ENCODE peak calls at places on chromosomes 13 and 19, in six cellular contexts. One of them, this sample, is unnamed.

GRCh38 chr13:30607908-30608307 is 9.8 kb upstream of the USPL1 start:
- DNase-seq in GM23248: no peak
- DNase-seq in IMR-90: no peak
- DNase-seq in fibroblast of lung: no peak
- DNase-seq in H1: no peak
- DNase-seq in PC-3: no peak
- DNase-seq in this sample: no peak

GRCh38 chr13:32216281-32216680 is 98.9 kb downstream of the ZAR1L start:
- DNase-seq in GM23248: no peak
- DNase-seq in IMR-90: no peak
- DNase-seq in fibroblast of lung: no peak
- DNase-seq in H1: no peak
- DNase-seq in PC-3: no peak
- DNase-seq in this sample: no peak

GRCh38 chr13:50672025-50672424 is 171.5 kb downstream of the DLEU7 start:
- DNase-seq in GM23248: peak; percentile 30
- DNase-seq in IMR-90: no peak
- DNase-seq in fibroblast of lung: no peak
- DNase-seq in H1: no peak
- DNase-seq in PC-3: peak; percentile 44
- DNase-seq in this sample: peak; percentile 65

GRCh38 chr13:68027311-68027710 is 797.2 kb upstream of the PCDH9 start:
- DNase-seq in GM23248: no peak
- DNase-seq in IMR-90: no peak
- DNase-seq in fibroblast of lung: no peak
- DNase-seq in H1: no peak
- DNase-seq in PC-3: no peak
- DNase-seq in this sample: no peak

GRCh38 chr13:34627499-34627898 is 314.6 kb upstream of the NBEA start:
- DNase-seq in GM23248: no peak
- DNase-seq in IMR-90: no peak
- DNase-seq in fibroblast of lung: no peak
- DNase-seq in H1: no peak
- DNase-seq in PC-3: no peak
- DNase-seq in this sample: no peak

GRCh38 chr19:9935409-9936062 is 779 bp downstream of the OLFM2 start:
- DNase-seq in GM23248: no peak
- DNase-seq in IMR-90: no peak
- DNase-seq in fibroblast of lung: no peak
- DNase-seq in H1: no peak
- DNase-seq in PC-3: no peak
- DNase-seq in this sample: peak; percentile 36

GRCh38 chr19:16366433-16367268 is 42.0 kb downstream of the KLF2 start:
- DNase-seq in GM23248: no peak
- DNase-seq in IMR-90: no peak
- DNase-seq in fibroblast of lung: no peak
- DNase-seq in H1: no peak
- DNase-seq in PC-3: no peak
- DNase-seq in this sample: no peak

GRCh38 chr13:112959701-112960542 is 9.1 kb upstream of the MCF2L start:
- DNase-seq in GM23248: no peak
- DNase-seq in IMR-90: no peak
- DNase-seq in fibroblast of lung: no peak
- DNase-seq in H1: no peak
- DNase-seq in PC-3: no peak
- DNase-seq in this sample: no peak

GRCh38 chr13:97141564-97142005 is 80.5 kb upstream of the MBNL2 start:
- DNase-seq in GM23248: peak; percentile 93
- DNase-seq in IMR-90: peak; percentile 94
- DNase-seq in fibroblast of lung: peak; percentile 86
- DNase-seq in H1: peak; percentile 29
- DNase-seq in PC-3: peak; percentile 92
- DNase-seq in this sample: peak; percentile 87

GRCh38 chr13:110925023-110925608 is 10.2 kb upstream of the ANKRD10 start:
- DNase-seq in GM23248: no peak
- DNase-seq in IMR-90: no peak
- DNase-seq in fibroblast of lung: no peak
- DNase-seq in H1: no peak
- DNase-seq in PC-3: no peak
- DNase-seq in this sample: no peak

GRCh38 chr13:44927953-44928352 is 61.3 kb downstream of the NUFIP1 start:
- DNase-seq in GM23248: no peak
- DNase-seq in IMR-90: peak; percentile 45
- DNase-seq in fibroblast of lung: no peak
- DNase-seq in H1: no peak
- DNase-seq in PC-3: no peak
- DNase-seq in this sample: no peak

GRCh38 chr13:103634066-103634465 is 567.8 kb upstream of the SLC10A2 start:
- DNase-seq in GM23248: no peak
- DNase-seq in IMR-90: no peak
- DNase-seq in fibroblast of lung: no peak
- DNase-seq in H1: no peak
- DNase-seq in PC-3: no peak
- DNase-seq in this sample: no peak

GRCh38 chr19:14661372-14661924 is 13.2 kb downstream of the ADGRE3 start:
- DNase-seq in GM23248: no peak
- DNase-seq in IMR-90: no peak
- DNase-seq in fibroblast of lung: no peak
- DNase-seq in H1: no peak
- DNase-seq in PC-3: no peak
- DNase-seq in this sample: no peak

GRCh38 chr19:46514589-46515289 is 19.1 kb upstream of the PNMA8B start:
- DNase-seq in GM23248: no peak
- DNase-seq in IMR-90: no peak
- DNase-seq in fibroblast of lung: no peak
- DNase-seq in H1: no peak
- DNase-seq in PC-3: no peak
- DNase-seq in this sample: no peak

GRCh38 chr19:46296722-46297431 is at the start of gene HIF3A:
- DNase-seq in GM23248: peak; percentile 23
- DNase-seq in IMR-90: no peak
- DNase-seq in fibroblast of lung: peak; percentile 80
- DNase-seq in H1: peak; percentile 82
- DNase-seq in PC-3: no peak
- DNase-seq in this sample: peak; percentile 82

GRCh38 chr13:87169337-87169736 is 501.8 kb upstream of the SLITRK5 start:
- DNase-seq in GM23248: no peak
- DNase-seq in IMR-90: no peak
- DNase-seq in fibroblast of lung: no peak
- DNase-seq in H1: no peak
- DNase-seq in PC-3: no peak
- DNase-seq in this sample: no peak

GRCh38 chr19:27762933-27763332 is 1450.0 kb downstream of the UQCRFS1 start:
- DNase-seq in GM23248: no peak
- DNase-seq in IMR-90: no peak
- DNase-seq in fibroblast of lung: no peak
- DNase-seq in H1: no peak
- DNase-seq in PC-3: no peak
- DNase-seq in this sample: no peak

GRCh38 chr19:4362038-4362828 is 18.9 kb downstream of the MPND start:
- DNase-seq in GM23248: no peak
- DNase-seq in IMR-90: no peak
- DNase-seq in fibroblast of lung: no peak
- DNase-seq in H1: no peak
- DNase-seq in PC-3: no peak
- DNase-seq in this sample: no peak

GRCh38 chr13:30963794-30964193 is 31.3 kb downstream of the TEX26 start:
- DNase-seq in GM23248: peak; percentile 53
- DNase-seq in IMR-90: peak; percentile 29
- DNase-seq in fibroblast of lung: peak; percentile 53
- DNase-seq in H1: no peak
- DNase-seq in PC-3: peak; percentile 13
- DNase-seq in this sample: peak; percentile 67

GRCh38 chr13:38166121-38166520 is 183.5 kb upstream of the UFM1 start:
- DNase-seq in GM23248: peak; percentile 17
- DNase-seq in IMR-90: no peak
- DNase-seq in fibroblast of lung: no peak
- DNase-seq in H1: no peak
- DNase-seq in PC-3: no peak
- DNase-seq in this sample: peak; percentile 3

GRCh38 chr13:113555141-113555540 is 29.4 kb upstream of the TFDP1 start:
- DNase-seq in GM23248: no peak
- DNase-seq in IMR-90: no peak
- DNase-seq in fibroblast of lung: no peak
- DNase-seq in H1: no peak
- DNase-seq in PC-3: no peak
- DNase-seq in this sample: no peak

GRCh38 chr13:107586216-107586615 is 629.1 kb downstream of the LIG4 start:
- DNase-seq in GM23248: peak; percentile 86
- DNase-seq in IMR-90: peak; percentile 89
- DNase-seq in fibroblast of lung: peak; percentile 58
- DNase-seq in H1: no peak
- DNase-seq in PC-3: no peak
- DNase-seq in this sample: peak; percentile 64

GRCh38 chr13:76512676-76513277 is 373.4 kb downstream of the KCTD12 start:
- DNase-seq in GM23248: peak; percentile 68
- DNase-seq in IMR-90: peak; percentile 97
- DNase-seq in fibroblast of lung: peak; percentile 97
- DNase-seq in H1: no peak
- DNase-seq in PC-3: peak; percentile 87
- DNase-seq in this sample: peak; percentile 91

GRCh38 chr19:35270381-35270811 is 1.6 kb downstream of the USF2 start:
- DNase-seq in GM23248: no peak
- DNase-seq in IMR-90: no peak
- DNase-seq in fibroblast of lung: no peak
- DNase-seq in H1: no peak
- DNase-seq in PC-3: no peak
- DNase-seq in this sample: no peak

GRCh38 chr13:50387124-50387581 is 371.9 kb downstream of the KCNRG start:
- DNase-seq in GM23248: peak; percentile 47
- DNase-seq in IMR-90: peak; percentile 42
- DNase-seq in fibroblast of lung: peak; percentile 44
- DNase-seq in H1: no peak
- DNase-seq in PC-3: peak; percentile 9
- DNase-seq in this sample: peak; percentile 36

GRCh38 chr13:35712907-35713685 is 236.6 kb upstream of the MAB21L1 start:
- DNase-seq in GM23248: peak; percentile 77
- DNase-seq in IMR-90: peak; percentile 71
- DNase-seq in fibroblast of lung: peak; percentile 43
- DNase-seq in H1: no peak
- DNase-seq in PC-3: no peak
- DNase-seq in this sample: peak; percentile 88

GRCh38 chr19:2076481-2077082 is 19.5 kb downstream of the MOB3A start:
- DNase-seq in GM23248: no peak
- DNase-seq in IMR-90: no peak
- DNase-seq in fibroblast of lung: no peak
- DNase-seq in H1: no peak
- DNase-seq in PC-3: no peak
- DNase-seq in this sample: no peak
- H3K9ac ChIP-seq in GM23248: no peak overlapping the region
- H3K9ac ChIP-seq in IMR-90: no peak overlapping the region
- H3K9ac ChIP-seq in fibroblast of lung: no peak overlapping the region
- H3K9ac ChIP-seq in H1: no peak overlapping the region
- H3K9ac ChIP-seq in PC-3: no peak overlapping the region
- H3K9ac ChIP-seq in this sample: no peak overlapping the region

DNA sequence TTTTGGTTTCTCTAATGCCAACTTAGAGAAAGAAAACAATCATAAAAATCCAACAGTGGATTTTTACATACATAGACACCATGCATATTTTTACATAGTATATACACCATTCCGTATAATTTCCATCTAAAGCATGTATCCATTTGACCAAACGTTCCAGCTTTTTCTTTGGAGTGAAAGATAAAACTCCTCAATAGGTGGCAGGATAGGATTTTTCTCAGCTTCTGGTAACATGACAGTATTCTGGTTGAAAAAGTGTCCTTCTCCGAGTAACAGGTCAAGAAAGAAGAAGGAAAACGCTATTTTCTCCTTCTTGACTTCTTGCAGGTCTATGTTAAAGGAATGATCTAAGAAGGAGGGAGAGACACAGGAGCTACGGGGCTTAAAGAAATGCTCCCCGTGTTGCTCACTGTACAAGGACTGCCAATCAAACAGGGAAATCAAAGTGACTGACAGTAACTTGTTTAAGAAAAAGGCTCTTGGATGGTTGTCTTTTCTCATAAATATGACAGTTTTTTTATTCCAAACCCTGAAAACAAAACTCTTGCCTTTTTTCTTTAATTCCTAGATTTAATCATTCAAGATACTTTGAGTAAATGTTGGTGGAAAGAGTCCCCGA is 11.5 kb downstream of the FLT1 start:
- DNase-seq in GM23248: no peak
- DNase-seq in IMR-90: no peak
- DNase-seq in fibroblast of lung: no peak
- DNase-seq in H1: no peak
- DNase-seq in PC-3: no peak
- DNase-seq in this sample: no peak
- H3K27me3 ChIP-seq in GM23248: no peaks in the 10 kb centered on the region
- H3K27me3 ChIP-seq in IMR-90: no peaks in the 10 kb centered on the region
- H3K27me3 ChIP-seq in fibroblast of lung: no peaks in the 10 kb centered on the region
- H3K27me3 ChIP-seq in H1: no peaks in the 10 kb centered on the region
- H3K27me3 ChIP-seq in PC-3: peaks cover 59% of the 10 kb centered on the region
- H3K27me3 ChIP-seq in this sample: peaks cover 17% of the 10 kb centered on the region

GRCh38 chr19:7122701-7123100 is 53.2 kb downstream of the ZNF557 start:
- DNase-seq in GM23248: no peak
- DNase-seq in IMR-90: no peak
- DNase-seq in fibroblast of lung: no peak
- DNase-seq in H1: no peak
- DNase-seq in PC-3: no peak
- DNase-seq in this sample: no peak
- H3K36me3 ChIP-seq in GM23248: peaks cover 19% of the 10 kb centered on the region
- H3K36me3 ChIP-seq in IMR-90: peaks cover 37% of the 10 kb centered on the region
- H3K36me3 ChIP-seq in fibroblast of lung: no peaks in the 10 kb centered on the region
- H3K36me3 ChIP-seq in H1: peaks cover 6% of the 10 kb centered on the region
- H3K36me3 ChIP-seq in PC-3: peaks cover 24% of the 10 kb centered on the region
- H3K36me3 ChIP-seq in this sample: peaks cover 67% of the 10 kb centered on the region

GRCh38 chr19:38321646-38322323 is 2.1 kb downstream of the KCNK6 start:
- DNase-seq in GM23248: peak; percentile 87
- DNase-seq in IMR-90: peak; percentile 27
- DNase-seq in fibroblast of lung: peak; percentile 25
- DNase-seq in H1: no peak
- DNase-seq in PC-3: no peak
- DNase-seq in this sample: no peak

GRCh38 chr19:38318595-38319142 is 976 bp upstream of the KCNK6 start:
- DNase-seq in GM23248: no peak
- DNase-seq in IMR-90: no peak
- DNase-seq in fibroblast of lung: peak; percentile 44
- DNase-seq in H1: no peak
- DNase-seq in PC-3: no peak
- DNase-seq in this sample: no peak

GRCh38 chr19:38319421-38320258 is at the start of gene KCNK6:
- DNase-seq in GM23248: peak; percentile 71
- DNase-seq in IMR-90: no peak
- DNase-seq in fibroblast of lung: peak; percentile 8
- DNase-seq in H1: no peak
- DNase-seq in PC-3: no peak
- DNase-seq in this sample: peak; percentile 71

GRCh38 chr19:38323276-38323675 is 3.6 kb downstream of the KCNK6 start:
- DNase-seq in GM23248: peak; percentile 12
- DNase-seq in IMR-90: no peak
- DNase-seq in fibroblast of lung: no peak
- DNase-seq in H1: no peak
- DNase-seq in PC-3: no peak
- DNase-seq in this sample: no peak

DNA sequence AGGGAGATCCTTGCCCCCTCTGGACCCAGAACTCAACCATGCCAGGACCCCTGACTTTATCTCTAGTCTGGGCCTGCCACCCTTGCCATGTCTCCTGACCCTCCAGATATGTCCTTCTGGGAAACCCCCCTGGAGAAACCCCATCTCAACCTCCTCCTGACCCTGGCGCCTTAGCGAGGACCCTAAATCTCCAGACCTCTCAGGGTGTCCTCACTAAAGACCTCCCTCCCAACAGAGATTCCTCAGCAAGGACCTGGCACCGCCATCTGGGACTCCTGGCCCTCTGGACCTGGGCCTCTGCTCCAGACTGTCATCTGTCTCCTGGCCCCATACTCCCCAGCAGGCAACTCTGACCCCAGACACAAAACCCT is 1.3 kb downstream of the KCNK6 start:
- DNase-seq in GM23248: no peak
- DNase-seq in IMR-90: no peak
- DNase-seq in fibroblast of lung: no peak
- DNase-seq in H1: no peak
- DNase-seq in PC-3: no peak
- DNase-seq in this sample: no peak
- H3K9ac ChIP-seq in GM23248: peak overlapping the region; percentile 89
- H3K9ac ChIP-seq in IMR-90: no peak overlapping the region
- H3K9ac ChIP-seq in fibroblast of lung: no peak overlapping the region
- H3K9ac ChIP-seq in H1: no peak overlapping the region
- H3K9ac ChIP-seq in PC-3: no peak overlapping the region
- H3K9ac ChIP-seq in this sample: peak overlapping the region; percentile 88